ENCODE peak calls at places on chromosomes 6 and 20, in nine cellular contexts. D is tibial artery; N is esophagus squamous epithelium; P is naive thymus-derived CD4-positive, alpha-beta T cell; J is CD8-positive, alpha-beta memory T cell; K is prostate gland; B is lower lobe of right lung; M is psoas muscle; H is PC-9. Y is an unnamed sample.

GRCh38 chr20:25116746-25117457 is 35.0 kb upstream of the VSX1 start:
- DNase-seq in P (no peak), K (no peak), H (no peak), D (no peak), N (no peak), M (peak; percentile 61), B (no peak), J (no peak), Y (no peak)

GRCh38 chr6:4084444-4085328 is 5.7 kb upstream of the FAM217A start:
- DNase-seq in J (no peak), M (no peak), H (no peak), K (no peak), B (no peak), N (no peak), P (no peak), D (no peak), Y (no peak)

GRCh38 chr6:150336299-150336698 is 32.5 kb upstream of the IYD start:
- DNase-seq in H (no peak), J (no peak), K (no peak), N (no peak), B (no peak), D (no peak), P (no peak), M (no peak), Y (no peak)

GRCh38 chr20:47667531-47668312 is 117.6 kb downstream of the SULF2 start:
- DNase-seq in N (no peak), B (no peak), J (no peak), D (peak; percentile 51), P (no peak), M (no peak), K (no peak), H (no peak), Y (no peak)

GRCh38 chr20:32515631-32516101 is 69.5 kb downstream of the NOL4L start:
- DNase-seq in H (no peak), D (no peak), K (no peak), B (no peak), N (no peak), P (no peak), J (no peak), M (no peak), Y (no peak)

GRCh38 chr6:118171852-118172251 is 264.8 kb downstream of the SLC35F1 start:
- DNase-seq in K (no peak), D (no peak), N (no peak), J (no peak), P (no peak), B (no peak), H (no peak), M (no peak), Y (no peak)

GRCh38 chr6:18389479-18389878 is 2.3 kb downstream of the RNF144B start:
- DNase-seq in P (no peak), M (no peak), N (no peak), B (no peak), K (no peak), H (no peak), D (no peak), J (no peak), Y (no peak)

GRCh38 chr20:5020760-5021159 is 19.4 kb upstream of the SLC23A2 start:
- DNase-seq in B (no peak), K (no peak), H (no peak), J (no peak), M (no peak), D (no peak), P (no peak), N (no peak), Y (no peak)

GRCh38 chr20:11181964-11182363 is 508.2 kb upstream of the JAG1 start:
- DNase-seq in H (no peak), B (no peak), D (no peak), K (no peak), M (no peak), N (no peak), J (no peak), P (no peak), Y (no peak)

GRCh38 chr6:904994-905393 is 212.1 kb upstream of the EXOC2 start:
- DNase-seq in D (no peak), J (no peak), N (no peak), K (no peak), M (no peak), P (no peak), H (no peak), B (no peak), Y (no peak)

GRCh38 chr6:101582786-101583185 is 189.3 kb downstream of the GRIK2 start:
- DNase-seq in N (no peak), J (no peak), P (no peak), B (no peak), D (no peak), M (no peak), K (no peak), H (no peak), Y (no peak)

GRCh38 chr20:31840906-31841816 is 4.2 kb downstream of the FOXS1 start:
- DNase-seq in B (no peak), N (no peak), P (no peak), K (no peak), M (no peak), J (no peak), H (no peak), D (no peak), Y (no peak)

GRCh38 chr6:170405311-170405975 is 98.9 kb downstream of the FAM120B start:
- DNase-seq in J (no peak), N (no peak), H (no peak), P (no peak), D (no peak), B (no peak), K (no peak), M (no peak), Y (no peak)

GRCh38 chr6:127791779-127792528 is 108.9 kb downstream of the THEMIS start:
- DNase-seq in P (no peak), N (no peak), J (no peak), B (no peak), H (no peak), M (no peak), K (no peak), D (no peak), Y (no peak)

GRCh38 chr6:127792616-127793015 is 108.2 kb downstream of the THEMIS start:
- DNase-seq in K (no peak), P (peak; percentile 54), J (no peak), D (no peak), B (no peak), N (no peak), H (no peak), M (no peak), Y (no peak)

GRCh38 chr6:127794405-127794804 is 106.5 kb downstream of the THEMIS start:
- DNase-seq in H (no peak), B (no peak), M (no peak), D (no peak), P (no peak), N (no peak), K (no peak), J (no peak), Y (no peak)

GRCh38 chr6:127793396-127793795 is 107.5 kb downstream of the THEMIS start:
- DNase-seq in B (no peak), P (no peak), J (no peak), H (no peak), K (no peak), N (no peak), M (no peak), D (no peak), Y (no peak)

DNA sequence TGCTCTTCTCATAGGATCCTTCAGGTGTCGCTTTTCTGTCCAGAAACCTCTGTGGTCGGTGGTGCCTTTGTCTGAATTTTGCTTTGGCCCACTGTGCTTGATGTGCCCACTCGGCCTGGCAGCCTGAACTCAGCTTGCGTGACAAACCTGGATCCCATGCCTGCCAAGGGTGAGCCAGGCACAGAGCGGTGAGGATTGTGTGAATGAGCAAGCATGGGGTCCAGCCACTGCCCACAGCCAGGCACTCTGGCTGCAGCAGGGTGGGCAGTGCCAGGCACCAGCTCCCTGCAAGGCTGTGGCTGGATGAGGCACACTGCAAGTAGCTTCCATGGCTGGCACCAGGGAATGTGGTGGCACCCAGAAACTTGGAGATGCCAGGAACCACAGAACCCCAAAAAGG is 110.3 kb downstream of the THEMIS start:
- DNase-seq in M (no peak), B (no peak), D (no peak), J (no peak), K (no peak), N (no peak), H (no peak), P (no peak), Y (no peak)
- H3K4me1 ChIP-seq in M (no peaks in the 10 kb centered on the region), B (no peaks in the 10 kb centered on the region), D (no peaks in the 10 kb centered on the region), J (peaks cover 72% of the 10 kb centered on the region), K (no peaks in the 10 kb centered on the region), N (no peaks in the 10 kb centered on the region), H (no peaks in the 10 kb centered on the region), P (peaks cover 20% of the 10 kb centered on the region), Y (peaks cover 27% of the 10 kb centered on the region)

DNA sequence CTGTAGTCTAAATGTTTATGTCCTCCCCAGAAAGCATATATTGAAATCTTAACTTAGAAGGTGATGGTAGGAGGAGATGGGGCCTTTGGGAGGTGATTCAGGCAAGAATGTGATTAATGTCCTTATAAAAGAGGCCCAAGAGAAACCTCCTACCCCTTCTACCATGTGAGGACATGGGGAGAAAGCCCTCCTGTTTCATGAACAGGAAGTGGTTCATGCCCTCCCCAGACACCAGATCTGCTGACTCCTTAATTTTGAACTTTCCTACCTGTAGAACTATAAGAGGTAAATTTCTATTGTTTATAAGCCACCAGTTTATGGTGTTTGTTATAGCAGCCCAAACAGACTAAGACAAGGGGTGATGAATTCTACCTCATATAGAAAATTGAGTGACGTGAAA is 8.7 kb upstream of the ECT2L start:
- DNase-seq in M (no peak), D (no peak), N (no peak), B (no peak), J (no peak), K (no peak), P (no peak), H (no peak), Y (no peak)
- H3K36me3 ChIP-seq in M (peaks cover 94% of the 10 kb centered on the region), D (peaks cover 67% of the 10 kb centered on the region), N (peaks cover 98% of the 10 kb centered on the region), B (peaks cover 92% of the 10 kb centered on the region), J (peaks cover 8% of the 10 kb centered on the region), K (no peaks in the 10 kb centered on the region), P (peaks cover 53% of the 10 kb centered on the region), H (peaks cover 14% of the 10 kb centered on the region), Y (peaks cover 35% of the 10 kb centered on the region)

DNA sequence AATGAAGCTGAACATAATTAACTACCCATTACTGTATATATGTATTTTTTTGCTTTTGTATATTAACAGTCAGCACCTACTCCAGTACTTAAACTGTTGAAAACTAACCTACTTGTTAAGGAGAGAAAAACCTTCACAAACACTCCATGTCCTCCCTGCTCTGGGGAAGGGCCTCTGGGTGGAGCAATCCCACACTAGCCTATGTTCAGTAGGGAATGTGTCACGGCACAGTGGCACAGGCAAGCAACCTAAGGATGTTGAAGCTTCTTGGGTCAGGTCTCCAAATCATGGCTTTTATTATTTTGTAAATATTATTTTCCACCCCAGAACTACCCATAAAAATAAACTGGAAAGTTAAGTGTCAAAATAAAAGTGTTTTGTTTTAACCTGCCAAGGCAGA is 5.3 kb downstream of the MAN1A1 start:
- DNase-seq in B (no peak), M (no peak), J (no peak), P (no peak), D (no peak), N (no peak), K (no peak), H (no peak), Y (no peak)
- H3K4me3 ChIP-seq in B (peak overlapping the region; percentile 91), M (peak overlapping the region; percentile 16), J (no peak overlapping the region), P (no peak overlapping the region), D (no peak overlapping the region), N (no peak overlapping the region), K (no peak overlapping the region), H (no peak overlapping the region), Y (no peak overlapping the region)

DNA sequence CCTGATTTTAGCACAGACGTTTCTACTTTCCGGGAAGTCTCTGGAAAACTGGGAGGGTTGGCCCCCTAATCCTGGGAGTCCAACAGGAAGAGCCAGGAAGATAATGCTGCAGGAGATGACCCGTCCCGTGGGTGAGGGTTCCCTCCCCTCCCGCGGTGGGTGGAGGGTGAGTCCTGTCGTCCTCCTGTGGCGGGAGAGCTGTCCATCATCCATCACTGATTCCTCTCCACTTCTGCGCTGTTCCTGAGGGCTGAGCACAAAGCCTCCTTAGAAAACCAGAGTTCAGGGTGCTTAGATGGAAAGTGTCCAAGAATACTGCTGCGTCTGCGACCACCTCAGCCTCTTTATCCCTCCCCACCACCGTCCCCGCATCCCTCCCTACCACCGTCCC is 6.1 kb upstream of the CCR6 start:
- DNase-seq in B (no peak), P (no peak), J (no peak), K (no peak), H (no peak), N (no peak), M (no peak), D (no peak), Y (no peak)
- H3K4me1 ChIP-seq in B (no peaks in the 10 kb centered on the region), P (peaks cover 42% of the 10 kb centered on the region), J (peaks cover 41% of the 10 kb centered on the region), K (no peaks in the 10 kb centered on the region), H (no peaks in the 10 kb centered on the region), N (no peaks in the 10 kb centered on the region), M (no peaks in the 10 kb centered on the region), D (no peaks in the 10 kb centered on the region), Y (peaks cover 59% of the 10 kb centered on the region)

Y was measured in effector memory CD4-positive, alpha-beta T cell.